ENCODE peak calls at places on chromosomes 13 and 19, in eight cellular contexts. K is HFFc6; D is stimulated activated CD8-positive, alpha-beta memory T cell treated with anti-CD3 and anti-CD28 coated beads, Interleukin-12 subunit alpha, Interleukin-12 subunit beta, amount 100 ng/mL, for 1 hour; C is neural progenitor cell; S is CD4-positive, alpha-beta T cell; O is uterus; L is right lobe of liver; A is NCI-H1092. I is an unnamed sample.

GRCh38 chr19:33194884-33195710 is 967 bp downstream of the LRP3 start:
- DNase-seq in K (peak; percentile 7), D (no peak), C (peak; percentile 59), S (no peak), O (no peak), L (peak; percentile 83), A (no peak), I (no peak)

GRCh38 chr19:5491565-5491964 is 36.3 kb downstream of the ZNRF4 start:
- DNase-seq in K (no peak), D (no peak), C (no peak), S (no peak), O (no peak), L (no peak), A (no peak), I (no peak)

GRCh38 chr13:33004454-33004853 is 11.8 kb upstream of the KL start:
- DNase-seq in K (no peak), D (no peak), C (no peak), S (no peak), O (peak; percentile 46), L (no peak), A (no peak), I (no peak)

GRCh38 chr19:54431255-54431838 is 16.1 kb downstream of the TTYH1 start:
- DNase-seq in K (no peak), D (no peak), C (no peak), S (no peak), O (no peak), L (peak; percentile 85), A (peak; percentile 10), I (peak; percentile 91)

GRCh38 chr13:74197686-74198085 is 63.5 kb upstream of the KLF12 start:
- DNase-seq in K (no peak), D (no peak), C (no peak), S (no peak), O (no peak), L (no peak), A (no peak), I (no peak)

GRCh38 chr13:41179593-41180250 is 14.6 kb downstream of the KBTBD7 start:
- DNase-seq in K (peak; percentile 56), D (no peak), C (no peak), S (no peak), O (no peak), L (no peak), A (no peak), I (no peak)

GRCh38 chr19:1651548-1652394 is 644 bp downstream of the TCF3 start:
- DNase-seq in K (no peak), D (no peak), C (peak; percentile 79), S (peak; percentile 50), O (peak; percentile 39), L (peak; percentile 56), A (no peak), I (peak; percentile 41)

GRCh38 chr13:26967119-26968038 is 204.2 kb downstream of the USP12 start:
- DNase-seq in K (no peak), D (no peak), C (no peak), S (no peak), O (no peak), L (no peak), A (peak; percentile 24), I (no peak)

GRCh38 chr19:47658431-47659383 is 49.8 kb downstream of the BICRA start:
- DNase-seq in K (no peak), D (no peak), C (no peak), S (no peak), O (no peak), L (no peak), A (no peak), I (no peak)

GRCh38 chr19:13621413-13621812 is 115.1 kb upstream of the CACNA1A start:
- DNase-seq in K (peak; percentile 97), D (no peak), C (no peak), S (peak; percentile 27), O (no peak), L (no peak), A (no peak), I (no peak)

GRCh38 chr13:29707876-29708543 is 112.5 kb upstream of the SLC7A1 start:
- DNase-seq in K (peak; percentile 54), D (peak; percentile 8), C (peak; percentile 74), S (peak; percentile 42), O (no peak), L (no peak), A (no peak), I (peak; percentile 53)

GRCh38 chr19:35712910-35713845 is 4.6 kb upstream of the KMT2B start:
- DNase-seq in K (no peak), D (no peak), C (no peak), S (no peak), O (no peak), L (no peak), A (no peak), I (no peak)

GRCh38 chr19:45876411-45877197 is 9.3 kb downstream of the IRF2BP1 start:
- DNase-seq in K (no peak), D (no peak), C (peak; percentile 61), S (no peak), O (no peak), L (peak; percentile 82), A (no peak), I (peak; percentile 70)

GRCh38 chr13:110361365-110361911 is 54.4 kb downstream of the COL4A2 start:
- DNase-seq in K (no peak), D (no peak), C (no peak), S (no peak), O (peak; percentile 73), L (no peak), A (no peak), I (no peak)

GRCh38 chr13:99103536-99103935 is 97.1 kb upstream of the UBAC2 start:
- DNase-seq in K (no peak), D (no peak), C (peak; percentile 47), S (no peak), O (no peak), L (no peak), A (peak; percentile 11), I (no peak)

GRCh38 chr13:49466240-49466914 is 22.3 kb downstream of the SETDB2 start:
- DNase-seq in K (no peak), D (no peak), C (no peak), S (no peak), O (no peak), L (no peak), A (no peak), I (no peak)

GRCh38 chr13:55761986-55762385 is 1378.7 kb upstream of the PRR20A start:
- DNase-seq in K (no peak), D (no peak), C (peak; percentile 6), S (no peak), O (no peak), L (no peak), A (no peak), I (no peak)

GRCh38 chr13:72120632-72121031 is 253.6 kb upstream of the DACH1 start:
- DNase-seq in K (no peak), D (no peak), C (no peak), S (no peak), O (no peak), L (no peak), A (no peak), I (no peak)

GRCh38 chr13:97434417-97435296 is 688 bp downstream of the RAP2A start:
- DNase-seq in K (peak; percentile 25), D (peak; percentile 8), C (no peak), S (peak; percentile 50), O (peak; percentile 44), L (peak; percentile 66), A (no peak), I (peak; percentile 22)

GRCh38 chr13:97630725-97631124 is 196.8 kb downstream of the RAP2A start:
- DNase-seq in K (no peak), D (no peak), C (no peak), S (no peak), O (no peak), L (no peak), A (no peak), I (no peak)

GRCh38 chr13:110826861-110827672 is 87.8 kb downstream of the ANKRD10 start:
- DNase-seq in K (no peak), D (no peak), C (no peak), S (no peak), O (no peak), L (no peak), A (peak; percentile 58), I (no peak)

GRCh38 chr19:29119582-29119981 is 93.4 kb downstream of the UQCRFS1 start:
- DNase-seq in K (peak; percentile 6), D (no peak), C (peak; percentile 53), S (no peak), O (no peak), L (no peak), A (no peak), I (no peak)

GRCh38 chr19:3625996-3626472 is 556 bp downstream of the CACTIN start:
- DNase-seq in K (no peak), D (no peak), C (peak; percentile 9), S (no peak), O (no peak), L (no peak), A (no peak), I (no peak)

GRCh38 chr19:55116232-55117062 is 990 bp downstream of the PPP1R12C start:
- DNase-seq in K (peak; percentile 73), D (peak; percentile 25), C (peak; percentile 50), S (peak; percentile 54), O (peak; percentile 73), L (peak; percentile 77), A (no peak), I (peak; percentile 50)

GRCh38 chr13:47117268-47117667 is 220.4 kb upstream of the HTR2A start:
- DNase-seq in K (peak; percentile 56), D (no peak), C (no peak), S (no peak), O (no peak), L (no peak), A (no peak), I (no peak)

GRCh38 chr13:94454906-94455305 is 24.6 kb downstream of the DCT start:
- DNase-seq in K (no peak), D (no peak), C (no peak), S (no peak), O (no peak), L (no peak), A (no peak), I (no peak)

GRCh38 chr13:71780546-71780945 is 86.5 kb downstream of the DACH1 start:
- DNase-seq in K (no peak), D (no peak), C (no peak), S (no peak), O (no peak), L (no peak), A (no peak), I (no peak)

GRCh38 chr13:47853236-47853635 is 147.8 kb downstream of the SUCLA2 start:
- DNase-seq in K (no peak), D (no peak), C (no peak), S (no peak), O (no peak), L (no peak), A (no peak), I (no peak)

GRCh38 chr13:35866801-35867200 is 264.4 kb downstream of the DCLK1 start:
- DNase-seq in K (no peak), D (no peak), C (no peak), S (no peak), O (no peak), L (no peak), A (no peak), I (no peak)

GRCh38 chr19:33304760-33305647 is 2.7 kb upstream of the CEBPA start:
- DNase-seq in K (no peak), D (no peak), C (no peak), S (no peak), O (no peak), L (peak; percentile 89), A (no peak), I (peak; percentile 79)

GRCh38 chr13:110542311-110542796 is 19.2 kb downstream of the RAB20 start:
- DNase-seq in K (no peak), D (no peak), C (no peak), S (no peak), O (no peak), L (no peak), A (no peak), I (no peak)

I was measured in pancreas.